ENCODE peak calls at places on chromosomes 16 and 17, in nine cellular contexts. One of them, this sample, is unnamed. For H3K4me1, the result is how much of the 10 kb centered on the place peaks cover.

GRCh38 chr17:570403-570802 is 144.2 kb downstream of the VPS53 start:
- DNase-seq in ascending aorta: no peak
- DNase-seq in left ventricle myocardium inferior: no peak
- DNase-seq in heart right ventricle: no peak
- DNase-seq in MM.1S: no peak
- DNase-seq in ovary: no peak
- DNase-seq in K562: no peak
- DNase-seq in tibial nerve: no peak
- DNase-seq in esophagus squamous epithelium: no peak
- DNase-seq in this sample: no peak

GRCh38 chr16:57316390-57317017 is 32.0 kb upstream of the PLLP start:
- DNase-seq in MM.1S: no peak
- DNase-seq in left ventricle myocardium inferior: no peak
- DNase-seq in ascending aorta: peak
- DNase-seq in tibial nerve: no peak
- DNase-seq in K562: no peak
- DNase-seq in heart right ventricle: no peak
- DNase-seq in ovary: no peak
- DNase-seq in esophagus squamous epithelium: no peak
- DNase-seq in this sample: no peak

GRCh38 chr17:58986005-58986404 is 120.7 kb downstream of the TRIM37 start:
- DNase-seq in tibial nerve: no peak
- DNase-seq in ascending aorta: no peak
- DNase-seq in MM.1S: no peak
- DNase-seq in left ventricle myocardium inferior: no peak
- DNase-seq in ovary: no peak
- DNase-seq in heart right ventricle: no peak
- DNase-seq in esophagus squamous epithelium: no peak
- DNase-seq in K562: no peak
- DNase-seq in this sample: no peak

GRCh38 chr16:55471448-55472097 is 7.4 kb upstream of the MMP2 start:
- DNase-seq in left ventricle myocardium inferior: no peak
- DNase-seq in esophagus squamous epithelium: no peak
- DNase-seq in MM.1S: no peak
- DNase-seq in tibial nerve: no peak
- DNase-seq in ovary: no peak
- DNase-seq in ascending aorta: peak
- DNase-seq in K562: no peak
- DNase-seq in heart right ventricle: no peak
- DNase-seq in this sample: no peak

GRCh38 chr17:58960068-58960467 is 146.6 kb downstream of the TRIM37 start:
- DNase-seq in esophagus squamous epithelium: no peak
- DNase-seq in K562: peak
- DNase-seq in ovary: no peak
- DNase-seq in heart right ventricle: no peak
- DNase-seq in ascending aorta: no peak
- DNase-seq in tibial nerve: no peak
- DNase-seq in MM.1S: peak
- DNase-seq in left ventricle myocardium inferior: no peak
- DNase-seq in this sample: peak

GRCh38 chr16:5036228-5037156 is 2.8 kb upstream of the NAGPA start:
- DNase-seq in MM.1S: no peak
- DNase-seq in heart right ventricle: no peak
- DNase-seq in left ventricle myocardium inferior: no peak
- DNase-seq in K562: peak
- DNase-seq in esophagus squamous epithelium: no peak
- DNase-seq in tibial nerve: no peak
- DNase-seq in ascending aorta: no peak
- DNase-seq in ovary: peak
- DNase-seq in this sample: no peak

GRCh38 chr17:34117811-34118210 is 137.3 kb upstream of the CCL2 start:
- DNase-seq in ovary: no peak
- DNase-seq in MM.1S: no peak
- DNase-seq in K562: no peak
- DNase-seq in heart right ventricle: no peak
- DNase-seq in tibial nerve: no peak
- DNase-seq in left ventricle myocardium inferior: no peak
- DNase-seq in ascending aorta: no peak
- DNase-seq in esophagus squamous epithelium: no peak
- DNase-seq in this sample: no peak

GRCh38 chr16:63323055-63323454 is 1286.8 kb upstream of the CDH8 start:
- DNase-seq in left ventricle myocardium inferior: no peak
- DNase-seq in esophagus squamous epithelium: no peak
- DNase-seq in K562: no peak
- DNase-seq in heart right ventricle: no peak
- DNase-seq in ovary: no peak
- DNase-seq in ascending aorta: no peak
- DNase-seq in MM.1S: no peak
- DNase-seq in tibial nerve: no peak
- DNase-seq in this sample: no peak

GRCh38 chr16:57999366-57999970 is 1.0 kb downstream of the ZNF319 start:
- DNase-seq in ascending aorta: no peak
- DNase-seq in heart right ventricle: no peak
- DNase-seq in MM.1S: peak
- DNase-seq in left ventricle myocardium inferior: no peak
- DNase-seq in esophagus squamous epithelium: no peak
- DNase-seq in ovary: no peak
- DNase-seq in tibial nerve: no peak
- DNase-seq in K562: no peak
- DNase-seq in this sample: no peak

GRCh38 chr16:15575293-15576049 is 67.5 kb downstream of the MARF1 start:
- DNase-seq in heart right ventricle: no peak
- DNase-seq in ascending aorta: no peak
- DNase-seq in MM.1S: peak
- DNase-seq in left ventricle myocardium inferior: no peak
- DNase-seq in tibial nerve: no peak
- DNase-seq in ovary: no peak
- DNase-seq in esophagus squamous epithelium: no peak
- DNase-seq in K562: peak
- DNase-seq in this sample: no peak

GRCh38 chr16:19745286-19746018 is 27.4 kb downstream of the IQCK start:
- DNase-seq in ovary: no peak
- DNase-seq in left ventricle myocardium inferior: no peak
- DNase-seq in tibial nerve: peak
- DNase-seq in ascending aorta: peak
- DNase-seq in esophagus squamous epithelium: no peak
- DNase-seq in heart right ventricle: no peak
- DNase-seq in K562: no peak
- DNase-seq in MM.1S: no peak
- DNase-seq in this sample: no peak

GRCh38 chr17:64315032-64315490 is 52.0 kb upstream of the TEX2 start:
- DNase-seq in MM.1S: no peak
- DNase-seq in K562: no peak
- DNase-seq in ascending aorta: peak
- DNase-seq in esophagus squamous epithelium: no peak
- DNase-seq in heart right ventricle: peak
- DNase-seq in left ventricle myocardium inferior: peak
- DNase-seq in ovary: peak
- DNase-seq in tibial nerve: peak
- DNase-seq in this sample: peak

GRCh38 chr17:57553991-57554825 is 190.9 kb downstream of the CCDC182 start:
- DNase-seq in K562: peak
- DNase-seq in MM.1S: no peak
- DNase-seq in ovary: no peak
- DNase-seq in ascending aorta: no peak
- DNase-seq in heart right ventricle: no peak
- DNase-seq in esophagus squamous epithelium: no peak
- DNase-seq in left ventricle myocardium inferior: no peak
- DNase-seq in tibial nerve: no peak
- DNase-seq in this sample: no peak

DNA sequence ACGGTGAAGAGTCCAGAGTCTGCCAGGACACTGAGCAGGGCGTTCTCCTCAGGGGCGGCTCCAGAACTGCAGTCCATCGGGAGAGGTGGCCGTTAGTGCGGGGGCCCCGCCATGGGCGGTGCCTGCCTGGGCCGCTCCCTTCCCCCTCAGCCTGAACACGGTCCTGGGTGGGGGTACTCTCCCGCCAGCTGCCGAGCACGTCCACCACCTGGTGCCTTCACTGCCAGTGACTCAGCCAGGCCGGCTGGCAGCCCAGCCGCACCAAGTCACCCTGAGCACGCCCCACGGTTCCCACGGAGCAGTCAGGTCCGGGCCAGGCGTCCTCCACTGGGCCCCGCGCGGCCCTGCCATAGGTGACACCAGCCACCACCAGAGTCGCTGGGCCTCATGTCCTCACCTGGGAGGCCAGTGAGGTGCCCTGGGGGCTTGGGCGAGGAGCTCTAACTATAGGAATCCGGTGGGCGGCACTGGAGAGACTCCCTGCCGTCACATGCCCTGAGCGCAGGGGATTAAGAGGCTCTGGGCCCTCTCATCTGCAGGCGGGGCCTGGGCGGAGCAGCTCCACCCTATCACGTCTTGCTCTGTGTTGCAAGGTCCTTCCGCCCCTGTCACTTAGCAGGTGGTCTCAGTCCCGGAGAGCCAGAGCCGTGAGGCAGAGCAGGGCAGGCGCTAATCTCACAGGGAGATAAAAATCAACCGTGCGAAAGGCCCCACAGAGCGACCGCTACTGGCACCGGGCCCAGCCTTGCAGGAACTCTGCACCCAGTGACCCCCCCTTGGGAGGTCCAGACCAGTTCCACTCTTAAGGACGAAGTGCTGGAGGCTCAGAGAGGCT is 14.3 kb downstream of the PIEZO1 start:
- DNase-seq in MM.1S: no peak
- DNase-seq in left ventricle myocardium inferior: peak
- DNase-seq in esophagus squamous epithelium: no peak
- DNase-seq in ovary: no peak
- DNase-seq in tibial nerve: no peak
- DNase-seq in heart right ventricle: peak
- DNase-seq in ascending aorta: no peak
- DNase-seq in K562: peak
- DNase-seq in this sample: peak
- H3K4me1 ChIP-seq in MM.1S: under half
- H3K4me1 ChIP-seq in left ventricle myocardium inferior: half or more
- H3K4me1 ChIP-seq in esophagus squamous epithelium: half or more
- H3K4me1 ChIP-seq in ovary: half or more
- H3K4me1 ChIP-seq in tibial nerve: under half
- H3K4me1 ChIP-seq in heart right ventricle: half or more
- H3K4me1 ChIP-seq in ascending aorta: under half
- H3K4me1 ChIP-seq in K562: half or more
- H3K4me1 ChIP-seq in this sample: half or more

GRCh38 chr17:80264048-80264792 is 3.6 kb downstream of the RNF213 start:
- DNase-seq in tibial nerve: no peak
- DNase-seq in heart right ventricle: no peak
- DNase-seq in ascending aorta: no peak
- DNase-seq in left ventricle myocardium inferior: no peak
- DNase-seq in MM.1S: peak
- DNase-seq in ovary: no peak
- DNase-seq in K562: no peak
- DNase-seq in esophagus squamous epithelium: no peak
- DNase-seq in this sample: no peak
- H3K4me3 ChIP-seq in tibial nerve: peak
- H3K4me3 ChIP-seq in heart right ventricle: peak
- H3K4me3 ChIP-seq in ascending aorta: no peak
- H3K4me3 ChIP-seq in left ventricle myocardium inferior: peak
- H3K4me3 ChIP-seq in MM.1S: peak
- H3K4me3 ChIP-seq in ovary: peak
- H3K4me3 ChIP-seq in K562: no peak
- H3K4me3 ChIP-seq in esophagus squamous epithelium: peak
- H3K4me3 ChIP-seq in this sample: peak

DNA sequence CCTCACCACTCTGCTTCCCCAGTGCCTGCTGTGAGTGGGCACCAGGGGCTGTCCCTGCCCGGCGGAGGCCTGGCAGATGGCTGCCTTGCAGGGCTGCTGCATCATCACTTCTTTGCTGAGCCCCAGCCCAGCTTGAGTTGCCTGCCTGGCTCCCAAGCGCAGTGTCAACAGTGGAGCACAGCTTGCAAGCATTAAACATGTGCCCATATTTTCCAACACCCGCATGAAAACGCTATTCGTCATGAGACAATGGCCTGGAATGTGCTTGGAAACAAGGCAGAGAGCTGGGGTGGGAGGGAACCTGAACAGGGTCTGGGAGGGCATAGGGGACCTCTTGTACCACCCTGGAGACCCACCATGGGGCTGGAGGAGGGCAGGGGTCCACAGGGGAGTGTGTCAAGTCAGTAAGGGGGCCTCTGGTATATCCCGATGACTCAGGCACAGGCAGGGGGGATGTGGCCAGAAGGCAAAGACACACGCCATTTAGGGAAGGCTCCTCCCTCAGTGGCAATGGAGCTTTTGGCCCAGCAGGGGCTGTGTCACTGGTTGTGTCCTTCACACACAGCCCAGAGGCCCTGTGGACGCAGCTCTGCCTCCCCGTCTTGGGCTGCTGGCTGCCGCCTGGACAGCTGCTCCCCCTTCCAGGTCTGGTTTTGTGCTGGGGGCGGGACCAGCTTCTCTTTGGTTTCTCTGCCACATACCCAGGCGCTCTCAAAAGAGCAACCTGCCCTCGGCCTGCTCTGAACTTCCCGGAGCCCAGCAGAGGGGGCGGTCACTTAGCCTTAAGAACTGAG is 17.4 kb upstream of the MTSS2 start:
- DNase-seq in heart right ventricle: peak
- DNase-seq in left ventricle myocardium inferior: peak
- DNase-seq in ascending aorta: peak
- DNase-seq in tibial nerve: no peak
- DNase-seq in ovary: peak
- DNase-seq in MM.1S: no peak
- DNase-seq in esophagus squamous epithelium: no peak
- DNase-seq in K562: peak
- DNase-seq in this sample: no peak
- TF ChIP-seq CTCF in heart right ventricle: peak
- TF ChIP-seq CTCF in left ventricle myocardium inferior: peak
- TF ChIP-seq CTCF in ascending aorta: peak
- TF ChIP-seq CTCF in tibial nerve: no peak
- TF ChIP-seq CTCF in ovary: peak
- TF ChIP-seq CTCF in MM.1S: no peak
- TF ChIP-seq CTCF in esophagus squamous epithelium: peak
- TF ChIP-seq CTCF in K562: peak
- TF ChIP-seq CTCF in this sample: no peak

DNA sequence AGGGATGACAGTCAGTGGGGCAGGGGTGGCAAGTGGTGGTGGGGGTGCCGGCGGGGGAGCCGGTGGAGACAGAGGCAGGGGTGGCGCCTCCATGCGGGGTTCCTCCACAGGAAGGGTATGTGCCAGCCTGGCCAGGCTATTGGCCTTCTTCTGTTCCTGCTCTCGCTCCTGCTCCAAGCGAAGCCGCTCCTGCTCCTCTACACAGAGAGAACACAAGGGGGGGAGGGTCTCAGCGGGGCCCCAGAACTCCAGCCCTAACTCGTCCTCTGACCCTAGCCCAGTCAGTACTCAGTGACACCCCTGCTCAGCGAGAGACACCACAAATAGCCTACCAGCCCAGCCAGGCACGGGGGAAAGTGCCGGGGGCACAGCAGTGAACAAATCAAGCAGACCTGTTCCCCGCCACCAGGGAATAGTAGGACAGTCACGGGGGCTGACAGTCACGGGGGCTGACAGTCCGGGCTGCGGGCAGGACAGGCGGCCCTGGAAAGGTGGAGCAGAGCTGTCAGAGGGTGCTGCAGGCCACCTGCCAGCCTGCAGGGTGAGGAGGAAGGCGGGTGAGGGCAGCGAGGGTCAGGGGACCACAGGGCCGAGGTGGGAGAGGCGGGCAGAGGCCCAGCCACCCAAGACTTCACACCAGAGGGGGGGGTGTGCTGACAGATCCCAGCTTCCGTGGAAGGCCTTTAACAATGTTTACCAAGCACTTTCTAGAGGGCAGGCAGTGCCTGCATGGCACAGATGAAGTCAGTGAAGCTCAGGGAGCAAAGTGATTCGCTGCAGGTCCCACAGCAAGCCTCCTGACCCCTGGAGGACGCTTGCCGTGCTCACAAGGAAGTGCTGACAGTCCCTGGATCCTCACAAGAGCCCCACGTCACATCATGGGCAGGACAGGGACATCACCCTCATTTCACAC is 5.3 kb downstream of the MNT start:
- DNase-seq in left ventricle myocardium inferior: no peak
- DNase-seq in ascending aorta: no peak
- DNase-seq in esophagus squamous epithelium: no peak
- DNase-seq in heart right ventricle: no peak
- DNase-seq in MM.1S: no peak
- DNase-seq in ovary: peak
- DNase-seq in tibial nerve: no peak
- DNase-seq in K562: no peak
- DNase-seq in this sample: peak
- H3K4me1 ChIP-seq in left ventricle myocardium inferior: half or more
- H3K4me1 ChIP-seq in ascending aorta: under half
- H3K4me1 ChIP-seq in esophagus squamous epithelium: half or more
- H3K4me1 ChIP-seq in heart right ventricle: half or more
- H3K4me1 ChIP-seq in MM.1S: under half
- H3K4me1 ChIP-seq in ovary: under half
- H3K4me1 ChIP-seq in tibial nerve: under half
- H3K4me1 ChIP-seq in K562: under half
- H3K4me1 ChIP-seq in this sample: under half

This sample was measured in lung.